ENCODE peak calls at places on chromosomes 12 and 14, in ten cellular contexts. R, G, P, O, A, Q, U, J, S and V are unnamed samples.

GRCh38 chr14:105153739-105154475 is 14.7 kb downstream of the JAG2 start:
- DNase-seq in P (no peak), U (no peak), R (no peak), S (no peak), Q (no peak), J (no peak), O (no peak), A (no peak), G (no peak), V (no peak)

GRCh38 chr12:113103756-113104450 is 31.7 kb downstream of the RASAL1 start:
- DNase-seq in R (peak), U (no peak), P (no peak), G (peak), Q (no peak), S (no peak), A (peak), J (no peak), O (no peak), V (no peak)

GRCh38 chr14:61077946-61078738 is 97.1 kb downstream of the SLC38A6 start:
- DNase-seq in A (no peak), R (no peak), O (peak), P (no peak), Q (no peak), J (no peak), U (peak), G (no peak), S (peak), V (no peak)

GRCh38 chr12:48197549-48197966 is 5.5 kb downstream of the OR10AD1 start:
- DNase-seq in U (no peak), O (peak), S (peak), G (peak), R (peak), Q (peak), A (no peak), J (no peak), P (peak), V (peak)

GRCh38 chr12:100391856-100392255 is 35.0 kb downstream of the SLC17A8 start:
- DNase-seq in R (peak), O (no peak), G (peak), P (peak), Q (peak), A (no peak), S (peak), J (no peak), U (peak), V (no peak)

GRCh38 chr12:1612196-1612595 is 16.8 kb upstream of the WNT5B start:
- DNase-seq in O (no peak), J (no peak), S (no peak), A (no peak), Q (peak), P (no peak), R (no peak), U (no peak), G (no peak), V (no peak)

GRCh38 chr12:130249376-130249775 is 87.1 kb downstream of the FZD10 start:
- DNase-seq in O (no peak), A (no peak), P (no peak), G (no peak), U (no peak), J (no peak), Q (no peak), R (no peak), S (no peak), V (no peak)

GRCh38 chr14:103097244-103097993 is 2.9 kb downstream of the EXOC3L4 start:
- DNase-seq in Q (no peak), R (no peak), J (no peak), U (no peak), P (no peak), G (no peak), A (no peak), S (no peak), O (no peak), V (no peak)

GRCh38 chr12:9761407-9761736 is 671 bp upstream of the CD69 start:
- DNase-seq in O (no peak), A (no peak), G (no peak), Q (no peak), S (no peak), R (no peak), J (no peak), P (no peak), U (no peak), V (no peak)

GRCh38 chr12:58914457-58914856 is 5.8 kb downstream of the LRIG3 start:
- DNase-seq in P (no peak), J (no peak), U (no peak), Q (no peak), A (no peak), G (no peak), R (no peak), O (no peak), S (no peak), V (no peak)

GRCh38 chr12:46609281-46609623 is 216.5 kb downstream of the SLC38A4 start:
- DNase-seq in U (no peak), S (no peak), P (no peak), J (no peak), O (no peak), R (no peak), G (no peak), A (no peak), Q (no peak), V (no peak)

GRCh38 chr14:55976219-55976618 is 142.0 kb upstream of the PELI2 start:
- DNase-seq in S (no peak), G (no peak), O (no peak), P (peak), R (peak), U (no peak), J (no peak), Q (no peak), A (no peak), V (no peak)

GRCh38 chr12:13114251-13115052 is 11.0 kb upstream of the GSG1 start:
- DNase-seq in J (no peak), Q (peak), R (no peak), O (no peak), A (no peak), S (no peak), U (peak), P (no peak), G (no peak), V (no peak)

GRCh38 chr14:91963465-91963864 is 16.0 kb upstream of the FBLN5 start:
- DNase-seq in O (peak), A (no peak), U (no peak), G (no peak), Q (peak), J (no peak), R (no peak), S (peak), P (no peak), V (no peak)

GRCh38 chr14:91098591-91098990 is 15.3 kb upstream of the DGLUCY start:
- DNase-seq in S (peak), Q (no peak), G (peak), A (no peak), U (no peak), J (no peak), R (no peak), P (no peak), O (no peak), V (no peak)

GRCh38 chr14:74855021-74855420 is 20.9 kb downstream of the PROX2 start:
- DNase-seq in U (no peak), J (no peak), Q (no peak), O (no peak), R (no peak), P (no peak), G (no peak), A (no peak), S (peak), V (no peak)

GRCh38 chr12:114092981-114093380 is 126.9 kb upstream of the RBM19 start:
- DNase-seq in U (no peak), G (no peak), A (no peak), O (no peak), J (no peak), P (no peak), S (no peak), R (no peak), Q (no peak), V (no peak)

GRCh38 chr12:101957251-101957650 is 79.9 kb downstream of the DRAM1 start:
- DNase-seq in G (no peak), A (no peak), J (no peak), P (no peak), R (no peak), Q (no peak), U (no peak), S (peak), O (no peak), V (no peak)

GRCh38 chr12:58657175-58657574 is 263.1 kb downstream of the LRIG3 start:
- DNase-seq in P (no peak), G (no peak), U (no peak), S (no peak), J (no peak), Q (no peak), O (no peak), A (no peak), R (no peak), V (no peak)

GRCh38 chr14:34059925-34060746 is 109.3 kb upstream of the EGLN3 start:
- DNase-seq in A (peak), P (peak), R (peak), U (peak), Q (peak), O (peak), J (peak), S (peak), G (peak), V (peak)

GRCh38 chr12:75986001-75986739 is 45.4 kb downstream of the PHLDA1 start:
- DNase-seq in A (no peak), Q (no peak), S (no peak), P (no peak), J (no peak), R (peak), U (no peak), G (peak), O (no peak), V (no peak)

GRCh38 chr12:124913474-124914391 is 717 bp downstream of the UBC start:
- DNase-seq in J (peak), U (peak), O (peak), G (peak), Q (peak), A (peak), R (peak), P (peak), S (peak), V (peak)

GRCh38 chr12:51901121-51901812 is 6.0 kb upstream of the ACVRL1 start:
- DNase-seq in R (peak), G (no peak), A (no peak), Q (no peak), S (no peak), J (no peak), O (no peak), P (peak), U (no peak), V (no peak)

GRCh38 chr12:43737646-43738045 is 20.9 kb downstream of the PUS7L start:
- DNase-seq in P (no peak), O (peak), G (no peak), A (no peak), J (no peak), U (no peak), S (peak), Q (no peak), R (no peak), V (no peak)

GRCh38 chr12:43728698-43729097 is 29.9 kb downstream of the PUS7L start:
- DNase-seq in A (no peak), U (no peak), O (no peak), S (no peak), P (no peak), Q (no peak), G (no peak), R (no peak), J (no peak), V (no peak)

GRCh38 chr12:43730283-43730682 is 28.3 kb downstream of the PUS7L start:
- DNase-seq in J (no peak), O (no peak), Q (no peak), U (no peak), R (no peak), P (no peak), S (no peak), G (no peak), A (no peak), V (no peak)

GRCh38 chr12:43736921-43737440 is 21.6 kb downstream of the PUS7L start:
- DNase-seq in A (no peak), G (no peak), J (no peak), S (peak), R (no peak), Q (no peak), P (no peak), U (no peak), O (peak), V (no peak)

DNA sequence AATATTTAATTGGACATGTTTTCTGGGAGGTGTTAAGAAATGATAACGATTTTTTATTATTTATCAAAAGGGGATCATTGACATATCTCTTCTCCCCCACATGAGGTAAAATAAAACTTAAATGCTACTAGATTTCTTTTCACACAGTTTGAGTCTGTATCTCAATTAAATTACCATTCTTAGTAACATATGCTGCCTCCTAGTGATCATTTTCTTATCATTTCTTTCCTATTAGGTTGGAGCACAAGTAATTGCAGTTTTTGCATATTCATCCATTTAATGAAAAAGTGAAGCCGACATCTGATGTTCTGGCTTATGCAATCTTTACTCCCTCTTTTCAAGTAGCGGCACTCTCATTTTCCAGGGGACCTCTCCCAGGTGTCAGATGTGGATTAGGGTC is 24.9 kb downstream of the PUS7L start:
- DNase-seq in U (no peak), G (no peak), J (no peak), A (no peak), P (no peak), O (no peak), R (no peak), Q (no peak), S (no peak), V (no peak)
- TF ChIP-seq CTCF in U (peak), G (no peak), J (no peak), A (no peak), P (no peak), O (no peak), R (no peak), Q (peak), S (no peak), V (no peak)

GRCh38 chr14:37251778-37252177 is 54.0 kb downstream of the MIPOL1 start:
- DNase-seq in G (peak), Q (no peak), S (no peak), U (no peak), R (no peak), A (no peak), J (no peak), O (no peak), P (no peak), V (no peak)
- TF ChIP-seq CTCF in G (peak), Q (peak), S (peak), U (no peak), R (no peak), A (no peak), J (no peak), O (no peak), P (no peak), V (peak)

GRCh38 chr12:122137229-122137628 is 36.8 kb downstream of the IL31 start:
- DNase-seq in Q (no peak), S (no peak), O (no peak), A (no peak), P (no peak), R (no peak), G (no peak), U (no peak), J (no peak), V (no peak)
- TF ChIP-seq CTCF in Q (peak), S (peak), O (peak), A (no peak), P (no peak), R (no peak), G (no peak), U (peak), J (peak), V (peak)

DNA sequence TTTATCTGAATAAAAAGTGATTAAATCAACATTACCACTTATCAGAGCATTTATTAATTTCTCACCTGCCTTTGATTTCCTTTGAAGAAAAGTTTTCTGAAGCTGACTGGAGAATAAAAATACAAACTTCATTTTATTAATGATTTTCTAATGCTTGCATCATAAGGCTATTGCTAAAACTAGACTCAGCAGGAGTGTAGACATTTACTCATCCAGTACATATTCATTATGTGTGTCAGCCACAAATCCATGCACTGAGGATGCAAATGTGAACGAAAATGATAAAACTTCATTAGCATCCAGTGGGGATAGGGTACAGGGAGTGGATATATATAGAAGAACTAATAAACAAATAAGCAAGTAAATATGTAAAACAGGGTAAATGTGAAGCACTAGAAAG is 74.6 kb downstream of the SLCO1B3 start:
- DNase-seq in R (no peak), A (no peak), S (no peak), J (no peak), G (peak), Q (no peak), U (no peak), O (no peak), P (no peak), V (no peak)
- TF ChIP-seq CTCF in R (no peak), A (no peak), S (no peak), J (no peak), G (no peak), Q (no peak), U (no peak), O (no peak), P (no peak), V (no peak)

GRCh38 chr14:42911642-42912041 is 1305.0 kb downstream of the LRFN5 start:
- DNase-seq in S (peak), P (peak), O (peak), Q (no peak), A (no peak), U (peak), R (no peak), G (peak), J (no peak), V (no peak)
- TF ChIP-seq CTCF in S (peak), P (no peak), O (peak), Q (no peak), A (no peak), U (peak), R (no peak), G (peak), J (no peak), V (peak)

GRCh38 chr12:26855337-26856089 is 22.5 kb upstream of the ITPR2 start:
- DNase-seq in Q (no peak), J (no peak), O (no peak), S (no peak), P (no peak), R (no peak), G (no peak), U (no peak), A (no peak), V (no peak)

GRCh38 chr12:26848156-26848825 is 15.3 kb upstream of the ITPR2 start:
- DNase-seq in S (peak), A (no peak), R (no peak), J (no peak), Q (peak), P (no peak), O (no peak), G (no peak), U (no peak), V (no peak)

GRCh38 chr12:26853303-26854027 is 20.5 kb upstream of the ITPR2 start:
- DNase-seq in S (peak), P (peak), R (peak), U (peak), J (no peak), O (peak), Q (peak), G (peak), A (peak), V (peak)

GRCh38 chr12:26857465-26858176 is 24.6 kb upstream of the ITPR2 start:
- DNase-seq in U (peak), A (no peak), G (no peak), J (no peak), O (no peak), R (no peak), Q (peak), S (no peak), P (no peak), V (no peak)

DNA sequence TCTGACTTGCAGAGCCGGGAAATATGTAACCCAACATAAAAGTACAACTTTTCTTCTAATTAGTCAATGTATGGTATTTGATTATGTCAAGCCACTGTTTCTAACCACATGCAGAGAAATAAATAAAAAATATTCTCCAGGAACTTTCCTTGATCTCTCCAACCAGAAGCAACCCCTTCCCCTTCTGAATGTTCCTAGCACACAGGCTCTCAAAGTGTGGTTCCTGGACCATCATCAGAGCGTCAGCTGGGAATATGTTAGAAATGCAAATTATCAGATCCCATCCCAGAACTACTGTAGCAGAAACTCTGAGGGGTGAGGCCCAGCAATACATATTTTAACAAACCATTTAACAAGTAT is 21.0 kb upstream of the ITPR2 start:
- DNase-seq in U (no peak), S (no peak), P (no peak), G (no peak), Q (no peak), R (no peak), J (no peak), O (no peak), A (no peak), V (no peak)
- TF ChIP-seq CTCF in U (no peak), S (no peak), P (no peak), G (no peak), Q (no peak), R (peak), J (no peak), O (no peak), A (no peak), V (no peak)

DNA sequence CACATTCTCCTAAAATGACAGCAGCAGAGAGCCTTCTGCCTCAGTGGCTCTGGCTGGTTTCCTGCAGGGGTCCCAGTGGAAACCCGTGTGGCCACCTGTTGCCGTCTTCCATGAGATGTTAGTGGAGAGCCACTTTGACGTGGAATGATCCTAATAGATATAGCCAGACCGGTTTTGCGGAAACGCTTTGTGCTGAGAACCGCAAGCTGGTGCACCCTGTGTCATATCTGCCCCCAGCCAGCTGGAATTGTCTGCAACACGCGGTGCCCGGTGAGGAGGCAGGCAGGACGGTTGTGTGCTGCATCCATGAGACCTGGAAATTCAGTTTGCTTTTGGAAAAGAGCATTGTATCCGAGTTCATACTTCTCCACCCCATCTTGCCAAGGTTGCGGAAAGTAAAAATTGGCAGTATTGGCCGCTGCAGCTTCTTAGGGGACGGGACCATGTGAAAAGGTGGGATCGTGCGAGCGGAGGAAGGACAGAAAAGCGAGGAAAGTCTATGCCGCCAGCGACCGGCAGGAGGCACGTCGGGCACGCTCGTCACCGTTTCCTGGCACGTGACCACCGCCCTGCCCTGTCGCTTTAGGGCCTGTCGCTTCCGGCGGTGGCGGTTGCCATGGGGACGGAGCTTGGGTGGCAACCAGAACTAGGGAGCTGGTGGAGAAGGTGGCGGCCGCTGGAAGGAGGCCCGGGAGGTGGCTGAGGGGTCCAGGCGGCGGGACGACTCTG is at the start of gene CFAP251:
- DNase-seq in S (no peak), G (no peak), O (peak), U (peak), R (peak), A (peak), Q (peak), P (peak), J (peak), V (peak)
- TF ChIP-seq CTCF in S (no peak), G (no peak), O (peak), U (peak), R (peak), A (peak), Q (peak), P (peak), J (peak), V (peak)